ENCODE peak calls at places on chromosomes 2 and 18, in ten cellular contexts. P, Q, C, E, J, Z, L, K, H and A are unnamed samples.

GRCh38 chr18:8537400-8537799 is 71.8 kb upstream of the RAB12 start:
- DNase-seq in P (peak; percentile 50), Q (no peak), C (no peak), E (no peak), J (no peak), Z (no peak), L (no peak), K (no peak), H (no peak), A (no peak)

GRCh38 chr2:235859651-235860050 is 308.5 kb downstream of the GBX2 start:
- DNase-seq in P (peak; percentile 59), Q (no peak), C (no peak), E (no peak), J (no peak), Z (no peak), L (no peak), K (no peak), H (no peak), A (no peak)

GRCh38 chr2:20225294-20226151 is 593 bp upstream of the SDC1 start:
- DNase-seq in P (peak; percentile 67), Q (peak; percentile 76), C (no peak), E (no peak), J (no peak), Z (no peak), L (peak; percentile 57), K (peak; percentile 29), H (peak; percentile 64), A (no peak)

GRCh38 chr2:656676-657075 is 20.5 kb downstream of the TMEM18 start:
- DNase-seq in P (no peak), Q (no peak), C (no peak), E (no peak), J (no peak), Z (no peak), L (no peak), K (no peak), H (no peak), A (no peak)

GRCh38 chr2:127208313-127208712 is 11.8 kb downstream of the CYP27C1 start:
- DNase-seq in P (no peak), Q (no peak), C (no peak), E (no peak), J (no peak), Z (no peak), L (no peak), K (no peak), H (peak; percentile 96), A (peak; percentile 96)

GRCh38 chr2:224222320-224222719 is 179.6 kb downstream of the FAM124B start:
- DNase-seq in P (no peak), Q (no peak), C (no peak), E (no peak), J (no peak), Z (no peak), L (no peak), K (no peak), H (no peak), A (peak; percentile 27)

GRCh38 chr2:147013696-147014392 is 831.0 kb upstream of the ACVR2A start:
- DNase-seq in P (no peak), Q (no peak), C (no peak), E (no peak), J (no peak), Z (no peak), L (no peak), K (no peak), H (no peak), A (no peak)

GRCh38 chr2:136932700-136933099 is 167.4 kb downstream of the THSD7B start:
- DNase-seq in P (no peak), Q (peak; percentile 1), C (no peak), E (no peak), J (no peak), Z (no peak), L (no peak), K (no peak), H (no peak), A (peak; percentile 37)